ENCODE peak calls at places on chromosome 1, in five cellular contexts. One of them, this sample, is unnamed.

GRCh38 chr1:110243146-110243545 is 33.0 kb downstream of the KCNC4 start:
- DNase-seq in K562: no peak
- DNase-seq in tibial nerve: no peak
- DNase-seq in CD4-positive, alpha-beta T cell: no peak
- DNase-seq in heart left ventricle: no peak
- DNase-seq in this sample: no peak

GRCh38 chr1:97668945-97669344 is 251.9 kb downstream of the DPYD start:
- DNase-seq in K562: no peak
- DNase-seq in tibial nerve: no peak
- DNase-seq in CD4-positive, alpha-beta T cell: no peak
- DNase-seq in heart left ventricle: no peak
- DNase-seq in this sample: no peak

GRCh38 chr1:83857108-83857507 is 141.8 kb downstream of the TTLL7 start:
- DNase-seq in K562: no peak
- DNase-seq in tibial nerve: no peak
- DNase-seq in CD4-positive, alpha-beta T cell: no peak
- DNase-seq in heart left ventricle: no peak
- DNase-seq in this sample: no peak

GRCh38 chr1:21869620-21870121 is 57.6 kb downstream of the LDLRAD2 start:
- DNase-seq in K562: no peak
- DNase-seq in tibial nerve: peak
- DNase-seq in CD4-positive, alpha-beta T cell: no peak
- DNase-seq in heart left ventricle: peak
- DNase-seq in this sample: no peak

GRCh38 chr1:116934586-116935207 is 25.0 kb downstream of the PTGFRN start:
- DNase-seq in K562: peak
- DNase-seq in tibial nerve: no peak
- DNase-seq in CD4-positive, alpha-beta T cell: no peak
- DNase-seq in heart left ventricle: no peak
- DNase-seq in this sample: no peak

GRCh38 chr1:61925591-61926298 is 183.5 kb downstream of the PATJ start:
- DNase-seq in K562: no peak
- DNase-seq in tibial nerve: no peak
- DNase-seq in CD4-positive, alpha-beta T cell: no peak
- DNase-seq in heart left ventricle: no peak
- DNase-seq in this sample: no peak

GRCh38 chr1:38516560-38516959 is 343.0 kb downstream of the RRAGC start:
- DNase-seq in K562: no peak
- DNase-seq in tibial nerve: no peak
- DNase-seq in CD4-positive, alpha-beta T cell: no peak
- DNase-seq in heart left ventricle: no peak
- DNase-seq in this sample: no peak

GRCh38 chr1:85343612-85344255 is 67.3 kb upstream of the BCL10 start:
- DNase-seq in K562: no peak
- DNase-seq in tibial nerve: no peak
- DNase-seq in CD4-positive, alpha-beta T cell: no peak
- DNase-seq in heart left ventricle: no peak
- DNase-seq in this sample: no peak

GRCh38 chr1:162141273-162142023 is 72.0 kb downstream of the NOS1AP start:
- DNase-seq in K562: no peak
- DNase-seq in tibial nerve: no peak
- DNase-seq in CD4-positive, alpha-beta T cell: no peak
- DNase-seq in heart left ventricle: no peak
- DNase-seq in this sample: no peak

DNA sequence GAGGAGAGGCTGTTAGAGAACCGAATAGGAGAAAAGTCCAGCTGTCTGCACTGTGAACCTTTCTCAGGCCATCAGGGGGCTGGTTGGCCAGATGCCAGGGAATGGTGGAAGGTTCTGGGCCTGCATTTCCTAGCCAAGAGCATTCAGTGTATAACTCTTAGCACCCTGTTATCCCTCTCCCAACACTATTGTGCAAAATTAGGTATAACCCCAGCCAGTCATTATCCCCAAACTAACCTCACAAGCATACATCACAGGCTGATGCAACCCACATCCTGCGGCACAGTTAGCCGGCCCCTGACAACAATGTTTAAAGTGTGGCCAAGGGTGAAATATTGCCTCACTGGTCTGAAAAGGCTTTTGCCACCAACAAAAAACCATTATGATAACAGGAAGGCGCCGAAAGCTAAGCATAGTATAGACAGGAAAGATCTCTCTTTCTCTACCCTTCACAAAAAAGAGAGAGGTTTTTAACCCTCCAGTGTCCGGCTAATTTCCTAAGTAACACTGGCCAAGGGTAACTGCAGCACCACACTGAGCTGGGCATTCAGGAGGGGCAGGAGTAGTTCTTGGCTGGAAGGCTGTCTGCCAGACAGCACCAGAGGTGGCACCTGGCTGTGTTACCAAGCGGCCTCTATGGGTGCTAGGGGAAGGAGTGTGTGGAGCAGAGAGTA is 77.3 kb upstream of the BCAR3 start:
- DNase-seq in K562: no peak
- DNase-seq in tibial nerve: no peak
- DNase-seq in CD4-positive, alpha-beta T cell: no peak
- DNase-seq in heart left ventricle: peak
- DNase-seq in this sample: no peak
- TF ChIP-seq CTCF in K562: no peak
- TF ChIP-seq CTCF in tibial nerve: no peak
- TF ChIP-seq CTCF in CD4-positive, alpha-beta T cell: no peak
- TF ChIP-seq CTCF in heart left ventricle: no peak
- TF ChIP-seq CTCF in this sample: no peak

GRCh38 chr1:202961220-202961880 is 3.2 kb upstream of the ADIPOR1 start:
- DNase-seq in K562: no peak
- DNase-seq in tibial nerve: no peak
- DNase-seq in CD4-positive, alpha-beta T cell: no peak
- DNase-seq in heart left ventricle: no peak
- DNase-seq in this sample: no peak

GRCh38 chr1:202954057-202954745 is 3.9 kb downstream of the ADIPOR1 start:
- DNase-seq in K562: no peak
- DNase-seq in tibial nerve: no peak
- DNase-seq in CD4-positive, alpha-beta T cell: no peak
- DNase-seq in heart left ventricle: no peak
- DNase-seq in this sample: no peak

GRCh38 chr1:202958544-202959275 is 598 bp upstream of the ADIPOR1 start:
- DNase-seq in K562: peak
- DNase-seq in tibial nerve: no peak
- DNase-seq in CD4-positive, alpha-beta T cell: no peak
- DNase-seq in heart left ventricle: no peak
- DNase-seq in this sample: no peak

GRCh38 chr1:202959276-202959620 is 1.1 kb upstream of the ADIPOR1 start:
- DNase-seq in K562: peak
- DNase-seq in tibial nerve: no peak
- DNase-seq in CD4-positive, alpha-beta T cell: no peak
- DNase-seq in heart left ventricle: no peak
- DNase-seq in this sample: no peak

DNA sequence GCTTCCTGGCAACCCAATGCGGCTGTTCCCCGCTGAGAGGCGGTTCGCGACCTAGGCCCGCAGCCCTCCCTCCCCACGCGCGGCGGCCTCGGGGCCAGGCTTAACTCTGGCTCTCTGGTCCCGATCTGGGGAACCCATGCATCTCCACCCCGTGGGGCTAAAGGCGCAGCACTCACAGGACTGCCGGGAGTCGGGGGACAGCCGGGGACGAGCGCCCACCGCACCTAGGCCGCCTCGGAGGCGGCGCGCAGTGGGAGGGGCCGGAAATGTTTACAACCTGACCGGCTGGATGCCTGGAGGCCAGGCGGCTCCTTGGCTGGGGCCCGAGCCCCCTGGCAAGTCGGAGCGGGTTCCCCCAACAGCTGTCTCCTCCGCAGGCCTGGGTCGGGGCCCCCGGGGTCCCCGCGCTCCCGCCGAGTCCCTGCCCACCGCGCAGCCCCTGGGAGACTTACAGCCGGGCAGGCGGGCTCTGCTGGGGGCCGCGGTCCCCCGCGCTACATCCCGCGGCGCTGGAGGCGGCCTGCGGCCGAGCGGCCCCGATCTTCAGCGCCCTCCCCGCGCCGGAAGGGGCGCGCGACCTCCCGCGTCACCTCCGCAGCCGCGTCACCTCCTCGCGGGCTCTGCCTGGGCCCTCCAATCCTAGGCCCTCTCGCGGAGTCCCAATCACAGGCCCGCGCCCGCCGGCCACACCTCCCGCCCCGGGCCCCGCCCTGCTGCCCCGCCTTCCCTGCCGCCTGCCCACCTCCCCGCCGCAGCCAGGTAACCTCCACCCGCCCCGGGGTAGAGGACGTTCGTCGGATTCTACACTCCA is at the start of gene ADIPOR1:
- DNase-seq in K562: peak
- DNase-seq in tibial nerve: peak
- DNase-seq in CD4-positive, alpha-beta T cell: peak
- DNase-seq in heart left ventricle: peak
- DNase-seq in this sample: peak
- TF ChIP-seq CTCF in K562: no peak
- TF ChIP-seq CTCF in tibial nerve: peak
- TF ChIP-seq CTCF in CD4-positive, alpha-beta T cell: peak
- TF ChIP-seq CTCF in heart left ventricle: peak
- TF ChIP-seq CTCF in this sample: no peak

GRCh38 chr1:50538476-50538875 is 115.2 kb upstream of the DMRTA2 start:
- DNase-seq in K562: no peak
- DNase-seq in tibial nerve: no peak
- DNase-seq in CD4-positive, alpha-beta T cell: no peak
- DNase-seq in heart left ventricle: no peak
- DNase-seq in this sample: no peak

GRCh38 chr1:50548243-50548642 is 125.0 kb upstream of the DMRTA2 start:
- DNase-seq in K562: no peak
- DNase-seq in tibial nerve: no peak
- DNase-seq in CD4-positive, alpha-beta T cell: no peak
- DNase-seq in heart left ventricle: no peak
- DNase-seq in this sample: no peak

GRCh38 chr1:50542362-50542761 is 119.1 kb upstream of the DMRTA2 start:
- DNase-seq in K562: no peak
- DNase-seq in tibial nerve: no peak
- DNase-seq in CD4-positive, alpha-beta T cell: no peak
- DNase-seq in heart left ventricle: no peak
- DNase-seq in this sample: no peak
- TF ChIP-seq CTCF in K562: no peak
- TF ChIP-seq CTCF in tibial nerve: no peak
- TF ChIP-seq CTCF in CD4-positive, alpha-beta T cell: no peak
- TF ChIP-seq CTCF in heart left ventricle: no peak
- TF ChIP-seq CTCF in this sample: no peak

DNA sequence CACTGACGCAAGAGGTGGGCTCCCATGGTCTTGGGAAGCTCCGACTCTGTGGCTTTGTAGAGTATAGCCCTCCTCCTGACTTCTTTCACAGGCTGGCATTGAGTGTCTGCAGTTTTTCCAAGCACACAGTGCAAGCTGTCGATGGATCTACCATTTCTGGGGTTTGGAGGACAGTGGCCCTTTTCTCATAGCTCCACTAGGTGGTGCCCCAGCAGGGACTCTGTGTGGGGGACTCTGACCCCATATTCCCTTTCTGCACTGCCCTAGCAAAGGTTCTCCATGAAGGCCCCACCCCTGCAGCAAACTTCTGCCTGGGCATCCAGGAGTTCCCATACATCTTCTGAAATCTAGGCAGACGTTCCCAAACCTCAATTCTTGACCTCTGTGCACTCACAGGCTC is 236.2 kb downstream of the COL11A1 start:
- DNase-seq in K562: no peak
- DNase-seq in tibial nerve: no peak
- DNase-seq in CD4-positive, alpha-beta T cell: no peak
- DNase-seq in heart left ventricle: no peak
- DNase-seq in this sample: no peak
- TF ChIP-seq CTCF in K562: no peak
- TF ChIP-seq CTCF in tibial nerve: no peak
- TF ChIP-seq CTCF in CD4-positive, alpha-beta T cell: no peak
- TF ChIP-seq CTCF in heart left ventricle: no peak
- TF ChIP-seq CTCF in this sample: no peak

DNA sequence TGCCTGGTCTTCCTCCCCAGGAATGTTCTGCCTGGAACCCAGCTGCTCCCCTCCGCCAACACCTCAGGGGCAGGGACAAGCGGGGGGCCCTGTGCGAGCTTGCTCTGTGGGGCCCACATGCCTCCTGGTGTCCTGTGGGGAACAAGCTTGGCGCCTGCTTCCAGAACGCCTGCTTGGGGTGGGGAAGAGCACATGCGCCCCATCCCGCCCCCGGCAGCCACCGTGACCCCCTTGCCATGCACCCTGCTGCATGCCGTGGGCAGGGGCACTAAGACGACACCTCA is 57.4 kb downstream of the MEGF6 start:
- DNase-seq in K562: no peak
- DNase-seq in tibial nerve: no peak
- DNase-seq in CD4-positive, alpha-beta T cell: no peak
- DNase-seq in heart left ventricle: no peak
- DNase-seq in this sample: no peak
- TF ChIP-seq CTCF in K562: no peak
- TF ChIP-seq CTCF in tibial nerve: no peak
- TF ChIP-seq CTCF in CD4-positive, alpha-beta T cell: no peak
- TF ChIP-seq CTCF in heart left ventricle: no peak
- TF ChIP-seq CTCF in this sample: no peak

DNA sequence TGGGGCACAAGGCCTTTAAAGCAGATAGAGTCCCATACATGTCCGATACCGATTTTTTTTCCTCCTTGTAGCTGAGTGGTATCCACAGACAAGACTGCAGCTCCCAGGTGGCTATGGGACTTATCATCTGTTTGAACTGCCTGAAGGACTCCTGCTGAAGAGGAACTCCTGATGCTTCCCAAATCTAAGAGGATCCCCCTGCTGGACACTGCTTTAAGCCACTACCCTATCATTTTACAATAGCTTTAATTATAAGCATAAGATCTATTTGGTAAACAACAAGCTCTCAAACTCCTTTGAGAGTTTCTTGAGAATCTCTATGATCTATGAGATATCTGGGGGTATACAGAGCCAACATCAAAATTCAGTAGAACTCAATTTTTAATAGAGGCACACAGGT is 11.7 kb downstream of the NDC1 start:
- DNase-seq in K562: peak
- DNase-seq in tibial nerve: no peak
- DNase-seq in CD4-positive, alpha-beta T cell: no peak
- DNase-seq in heart left ventricle: no peak
- DNase-seq in this sample: no peak
- TF ChIP-seq CTCF in K562: peak
- TF ChIP-seq CTCF in tibial nerve: no peak
- TF ChIP-seq CTCF in CD4-positive, alpha-beta T cell: no peak
- TF ChIP-seq CTCF in heart left ventricle: no peak
- TF ChIP-seq CTCF in this sample: no peak

GRCh38 chr1:209491496-209491895 is 92.0 kb upstream of the CAMK1G start:
- DNase-seq in K562: no peak
- DNase-seq in tibial nerve: no peak
- DNase-seq in CD4-positive, alpha-beta T cell: no peak
- DNase-seq in heart left ventricle: no peak
- DNase-seq in this sample: no peak

GRCh38 chr1:209491031-209491430 is 92.5 kb upstream of the CAMK1G start:
- DNase-seq in K562: no peak
- DNase-seq in tibial nerve: no peak
- DNase-seq in CD4-positive, alpha-beta T cell: no peak
- DNase-seq in heart left ventricle: no peak
- DNase-seq in this sample: no peak

GRCh38 chr1:209491897-209492296 is 91.6 kb upstream of the CAMK1G start:
- DNase-seq in K562: no peak
- DNase-seq in tibial nerve: no peak
- DNase-seq in CD4-positive, alpha-beta T cell: no peak
- DNase-seq in heart left ventricle: no peak
- DNase-seq in this sample: no peak

GRCh38 chr1:209486861-209487260 is 96.7 kb upstream of the CAMK1G start:
- DNase-seq in K562: no peak
- DNase-seq in tibial nerve: no peak
- DNase-seq in CD4-positive, alpha-beta T cell: no peak
- DNase-seq in heart left ventricle: no peak
- DNase-seq in this sample: no peak

GRCh38 chr1:209490013-209490412 is 93.5 kb upstream of the CAMK1G start:
- DNase-seq in K562: no peak
- DNase-seq in tibial nerve: no peak
- DNase-seq in CD4-positive, alpha-beta T cell: no peak
- DNase-seq in heart left ventricle: no peak
- DNase-seq in this sample: no peak
- TF ChIP-seq CTCF in K562: no peak
- TF ChIP-seq CTCF in tibial nerve: no peak
- TF ChIP-seq CTCF in CD4-positive, alpha-beta T cell: no peak
- TF ChIP-seq CTCF in heart left ventricle: no peak
- TF ChIP-seq CTCF in this sample: peak

This sample was measured in D721Med.